ENCODE peak calls at places on chromosomes 6 and 20, in five cellular contexts. O is left lobe of liver; U is DMS 273 treated with DMSO at 0.1 percent for 48 hours; W is activated CD8-positive, alpha-beta memory T cell treated with anti-CD3 and anti-CD28 coated beads, Interleukin-2, amount 50 U/mL, for 48 hours; V is ovary. T is an unnamed sample.

GRCh38 chr6:118551063-118551672 is 3.1 kb downstream of the PLN start:
- DNase-seq in U (peak; percentile 57), W (no peak), O (no peak), V (no peak), T (no peak)

GRCh38 chr6:37289931-37290330 is 32.0 kb upstream of the TMEM217 start:
- DNase-seq in V (no peak), O (no peak), W (no peak), U (no peak), T (no peak)

GRCh38 chr20:11098888-11099287 is 425.1 kb upstream of the JAG1 start:
- DNase-seq in W (no peak), O (no peak), V (no peak), U (no peak), T (no peak)

GRCh38 chr20:37395921-37396519 is 50.1 kb downstream of the SRC start:
- DNase-seq in W (no peak), O (no peak), V (no peak), U (no peak), T (peak; percentile 73)

GRCh38 chr6:55130806-55131324 is 43.5 kb upstream of the HCRTR2 start:
- DNase-seq in U (no peak), V (no peak), O (no peak), W (no peak), T (no peak)

GRCh38 chr6:33856655-33857054 is 52.9 kb upstream of the MLN start:
- DNase-seq in O (no peak), V (no peak), W (peak; percentile 86), U (no peak), T (no peak)

GRCh38 chr20:32973077-32973717 is 31.0 kb downstream of the SUN5 start:
- DNase-seq in W (peak; percentile 32), V (no peak), O (no peak), U (no peak), T (no peak)

GRCh38 chr6:30626484-30627366 is at the start of gene ATAT1:
- DNase-seq in U (peak; percentile 61), W (peak; percentile 93), V (peak; percentile 94), O (peak; percentile 90), T (peak; percentile 95)

GRCh38 chr20:19658137-19658536 is 99.9 kb upstream of the RIN2 start:
- DNase-seq in V (no peak), U (no peak), O (no peak), W (no peak), T (peak; percentile 49)

GRCh38 chr20:9024996-9025395 is 43.9 kb upstream of the PLCB4 start:
- DNase-seq in W (no peak), V (no peak), O (no peak), U (no peak), T (no peak)

GRCh38 chr6:134315189-134315588 is 2.7 kb downstream of the SGK1 start:
- DNase-seq in O (no peak), U (no peak), V (no peak), W (no peak), T (no peak)

GRCh38 chr6:79607000-79607399 is 24.1 kb upstream of the SH3BGRL2 start:
- DNase-seq in V (no peak), W (no peak), U (no peak), O (no peak), T (no peak)

GRCh38 chr6:144294016-144294415 is 8.9 kb downstream of the UTRN start:
- DNase-seq in U (no peak), O (no peak), V (no peak), W (no peak), T (no peak)

GRCh38 chr6:122610690-122611455 is 668 bp downstream of the PKIB start:
- DNase-seq in V (no peak), W (peak; percentile 66), U (no peak), O (peak; percentile 68), T (peak; percentile 52)

GRCh38 chr6:160010067-160010466 is 41.2 kb downstream of the IGF2R start:
- DNase-seq in U (no peak), V (no peak), W (no peak), O (no peak), T (peak; percentile 69)

GRCh38 chr6:35719830-35720733 is 16.8 kb upstream of the ARMC12 start:
- DNase-seq in U (no peak), W (peak; percentile 74), V (peak; percentile 65), O (no peak), T (peak; percentile 77)

GRCh38 chr6:109239192-109239917 is 142.9 kb downstream of the CD164 start:
- DNase-seq in O (no peak), U (no peak), V (no peak), W (no peak), T (no peak)

GRCh38 chr20:33069706-33070105 is 9.7 kb upstream of the BPIFB4 start:
- DNase-seq in O (no peak), V (no peak), U (no peak), W (no peak), T (no peak)

GRCh38 chr6:7143161-7143974 is 35.6 kb downstream of the RREB1 start:
- DNase-seq in U (no peak), V (no peak), O (no peak), W (no peak), T (no peak)

GRCh38 chr6:128410584-128410983 is 109.8 kb downstream of the PTPRK start:
- DNase-seq in W (no peak), U (no peak), V (no peak), O (no peak), T (no peak)